ENCODE peak calls at places on chromosomes 5 and 9, in five cellular contexts. One of them, this sample, is unnamed. For H3K27me3, the result is how much of the 10 kb centered on the place peaks cover.

GRCh38 chr5:113337515-113338140 is 97.2 kb downstream of the TSSK1B start:
- DNase-seq in stomach: no peak
- DNase-seq in PC-3: peak
- DNase-seq in upper lobe of right lung: no peak
- DNase-seq in H9: no peak
- DNase-seq in this sample: no peak

GRCh38 chr9:16532681-16533450 is 337.6 kb downstream of the BNC2 start:
- DNase-seq in stomach: no peak
- DNase-seq in PC-3: peak
- DNase-seq in upper lobe of right lung: no peak
- DNase-seq in H9: no peak
- DNase-seq in this sample: peak

GRCh38 chr9:117664419-117664818 is 39.8 kb upstream of the TLR4 start:
- DNase-seq in stomach: no peak
- DNase-seq in PC-3: no peak
- DNase-seq in upper lobe of right lung: no peak
- DNase-seq in H9: no peak
- DNase-seq in this sample: no peak

GRCh38 chr5:95861858-95862561 is 39.5 kb upstream of the GLRX start:
- DNase-seq in stomach: no peak
- DNase-seq in PC-3: peak
- DNase-seq in upper lobe of right lung: no peak
- DNase-seq in H9: no peak
- DNase-seq in this sample: peak

GRCh38 chr5:53785924-53786323 is 225.5 kb downstream of the NDUFS4 start:
- DNase-seq in stomach: no peak
- DNase-seq in PC-3: no peak
- DNase-seq in upper lobe of right lung: no peak
- DNase-seq in H9: no peak
- DNase-seq in this sample: no peak

GRCh38 chr5:134029156-134029555 is 24.4 kb upstream of the VDAC1 start:
- DNase-seq in stomach: no peak
- DNase-seq in PC-3: peak
- DNase-seq in upper lobe of right lung: no peak
- DNase-seq in H9: no peak
- DNase-seq in this sample: peak

GRCh38 chr5:149271195-149271716 is 403 bp upstream of the AFAP1L1 start:
- DNase-seq in stomach: no peak
- DNase-seq in PC-3: no peak
- DNase-seq in upper lobe of right lung: no peak
- DNase-seq in H9: peak
- DNase-seq in this sample: no peak

GRCh38 chr9:121783523-121784507 is 132.4 kb downstream of the DAB2IP start:
- DNase-seq in stomach: peak
- DNase-seq in PC-3: no peak
- DNase-seq in upper lobe of right lung: peak
- DNase-seq in H9: peak
- DNase-seq in this sample: no peak

GRCh38 chr5:7690557-7690956 is 160.4 kb downstream of the CFAP90 start:
- DNase-seq in stomach: no peak
- DNase-seq in PC-3: no peak
- DNase-seq in upper lobe of right lung: no peak
- DNase-seq in H9: no peak
- DNase-seq in this sample: no peak

GRCh38 chr5:143569213-143569663 is 165.8 kb upstream of the NR3C1 start:
- DNase-seq in stomach: no peak
- DNase-seq in PC-3: no peak
- DNase-seq in upper lobe of right lung: no peak
- DNase-seq in H9: no peak
- DNase-seq in this sample: no peak

GRCh38 chr5:168413062-168413461 is 73.2 kb upstream of the RARS1 start:
- DNase-seq in stomach: no peak
- DNase-seq in PC-3: peak
- DNase-seq in upper lobe of right lung: no peak
- DNase-seq in H9: no peak
- DNase-seq in this sample: peak

GRCh38 chr5:168411871-168412270 is 74.4 kb upstream of the RARS1 start:
- DNase-seq in stomach: no peak
- DNase-seq in PC-3: no peak
- DNase-seq in upper lobe of right lung: no peak
- DNase-seq in H9: no peak
- DNase-seq in this sample: no peak

GRCh38 chr5:168407222-168407621 is 79.0 kb upstream of the RARS1 start:
- DNase-seq in stomach: no peak
- DNase-seq in PC-3: no peak
- DNase-seq in upper lobe of right lung: no peak
- DNase-seq in H9: no peak
- DNase-seq in this sample: no peak

GRCh38 chr5:168408561-168409321 is 77.5 kb upstream of the RARS1 start:
- DNase-seq in stomach: no peak
- DNase-seq in PC-3: no peak
- DNase-seq in upper lobe of right lung: no peak
- DNase-seq in H9: no peak
- DNase-seq in this sample: no peak

DNA sequence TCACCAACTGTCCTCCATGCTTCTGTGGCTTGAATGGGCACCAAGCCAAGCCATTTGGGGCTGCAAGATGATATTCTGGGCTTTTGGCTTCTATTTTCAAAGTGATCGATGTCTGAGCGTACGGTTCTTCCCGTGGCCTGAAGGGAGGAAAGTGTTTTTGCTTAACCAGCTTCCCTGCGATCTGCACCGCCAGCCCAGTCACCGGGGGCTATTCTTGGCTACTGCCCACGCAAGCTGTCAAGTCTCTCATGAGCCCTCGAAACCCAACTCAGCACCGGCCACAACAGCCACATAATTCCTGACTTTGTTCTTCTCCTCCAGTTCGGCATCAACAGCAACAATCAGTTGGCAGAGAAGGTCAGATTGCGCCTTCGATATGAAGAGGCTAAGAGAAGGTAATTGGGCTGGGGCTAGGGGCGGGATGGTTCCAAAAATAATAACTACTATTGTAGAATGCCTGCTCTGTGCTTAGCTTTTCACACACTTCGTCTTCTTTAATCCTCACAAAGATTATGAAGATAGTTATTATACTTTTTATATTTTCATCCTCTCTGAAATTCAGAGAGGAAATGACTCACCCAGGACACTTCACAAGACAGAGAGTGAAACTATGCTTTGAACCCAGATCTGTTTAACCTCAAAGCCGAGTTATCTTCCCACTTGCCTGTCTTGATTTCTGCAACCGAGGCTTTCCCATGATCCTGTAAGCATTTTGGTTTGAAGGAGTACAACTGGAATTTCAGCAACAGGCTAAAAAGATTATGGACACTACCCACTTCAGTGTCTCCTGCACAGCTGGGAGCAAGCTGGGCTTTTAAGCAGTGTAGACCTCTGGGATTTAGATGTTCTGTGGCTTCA is 76.4 kb upstream of the RARS1 start:
- DNase-seq in stomach: no peak
- DNase-seq in PC-3: peak
- DNase-seq in upper lobe of right lung: no peak
- DNase-seq in H9: no peak
- DNase-seq in this sample: peak
- H3K27ac ChIP-seq in stomach: no peak
- H3K27ac ChIP-seq in PC-3: peak
- H3K27ac ChIP-seq in upper lobe of right lung: no peak
- H3K27ac ChIP-seq in H9: no peak
- H3K27ac ChIP-seq in this sample: peak

GRCh38 chr5:16924201-16924600 is 11.9 kb downstream of the MYO10 start:
- DNase-seq in stomach: no peak
- DNase-seq in PC-3: no peak
- DNase-seq in upper lobe of right lung: no peak
- DNase-seq in H9: no peak
- DNase-seq in this sample: no peak
- TF ChIP-seq CTCF in stomach: no peak
- TF ChIP-seq CTCF in PC-3: no peak
- TF ChIP-seq CTCF in upper lobe of right lung: no peak
- TF ChIP-seq CTCF in H9: no peak
- TF ChIP-seq CTCF in this sample: no peak

GRCh38 chr5:181129601-181130000 is 1.4 kb downstream of the OR2V1 start:
- DNase-seq in stomach: no peak
- DNase-seq in PC-3: no peak
- DNase-seq in upper lobe of right lung: no peak
- DNase-seq in H9: no peak
- DNase-seq in this sample: no peak
- H3K27me3 ChIP-seq in stomach: under half
- H3K27me3 ChIP-seq in PC-3: under half
- H3K27me3 ChIP-seq in upper lobe of right lung: under half
- H3K27me3 ChIP-seq in H9: under half
- H3K27me3 ChIP-seq in this sample: under half

GRCh38 chr5:181263633-181264032 is 2.7 kb upstream of the TRIM52 start:
- DNase-seq in stomach: peak
- DNase-seq in PC-3: no peak
- DNase-seq in upper lobe of right lung: no peak
- DNase-seq in H9: no peak
- DNase-seq in this sample: no peak
- H3K27ac ChIP-seq in stomach: no peak
- H3K27ac ChIP-seq in PC-3: no peak
- H3K27ac ChIP-seq in upper lobe of right lung: no peak
- H3K27ac ChIP-seq in H9: no peak
- H3K27ac ChIP-seq in this sample: no peak

DNA sequence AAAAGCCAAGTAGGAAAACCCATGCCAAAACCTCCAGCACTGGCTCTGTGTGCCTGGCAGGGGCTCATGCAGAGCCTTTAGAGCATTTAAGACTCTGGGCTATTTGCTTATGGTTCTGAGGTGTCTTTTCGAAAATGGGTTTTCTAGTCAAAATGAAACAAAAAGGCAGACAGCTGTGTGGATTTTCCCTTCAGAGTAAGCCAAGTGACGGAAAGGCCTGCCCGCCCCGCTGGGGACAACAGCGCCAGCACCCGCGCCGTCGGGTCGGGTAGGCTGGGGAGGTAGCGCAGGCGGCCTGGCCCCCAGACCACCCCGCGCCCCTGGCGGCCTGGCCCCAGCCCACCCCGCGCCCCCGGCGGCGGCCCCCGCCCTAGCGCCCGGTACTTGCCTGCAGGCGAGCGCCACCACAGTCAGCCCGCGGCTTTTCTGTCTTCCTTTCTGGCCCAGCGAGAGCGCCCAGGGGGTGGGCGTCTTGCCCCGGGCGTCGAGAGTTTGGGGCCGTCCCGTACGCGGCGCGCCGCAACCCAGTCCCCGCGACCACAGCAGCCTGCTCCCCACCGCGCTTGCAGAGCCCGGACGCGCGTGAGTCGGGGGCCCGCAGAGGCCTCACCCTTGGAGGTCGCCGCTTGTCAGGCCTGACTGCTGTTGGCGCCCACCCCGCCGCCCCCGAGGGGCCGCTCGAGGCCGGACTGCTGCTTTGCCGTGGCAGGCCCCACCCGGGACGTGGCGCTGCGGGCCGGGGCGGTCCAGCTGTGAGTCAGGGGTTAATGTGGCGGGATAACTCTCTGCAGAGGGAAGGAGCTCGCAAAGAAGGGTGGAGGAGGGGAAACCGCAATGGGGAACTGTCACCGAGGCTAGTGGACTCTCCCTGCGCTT is at the start of gene TICAM2:
- DNase-seq in stomach: peak
- DNase-seq in PC-3: peak
- DNase-seq in upper lobe of right lung: peak
- DNase-seq in H9: peak
- DNase-seq in this sample: no peak
- TF ChIP-seq CTCF in stomach: no peak
- TF ChIP-seq CTCF in PC-3: no peak
- TF ChIP-seq CTCF in upper lobe of right lung: peak
- TF ChIP-seq CTCF in H9: peak
- TF ChIP-seq CTCF in this sample: peak